ENCODE peak calls at places on chromosomes 4 and X, in ten cellular contexts. B is WTC11, K is activated B cell treated with CpG ODN at 0.5 μM for 24 hours, M is fibroblast of lung, I is fibroblast of mammary gland, H is SK-N-SH, F is fibroblast of the aortic adventitia, D is breast epithelium, O is choroid plexus epithelial cell, V is OCI-LY7. L is an unnamed sample.
A peak's percentile ranks its signal among the peaks of the same experiment; 100 is the strongest.

GRCh38 chrX:39527045-39527444 is 570.7 kb downstream of the BCOR start:
- DNase-seq in K (no peak), H (no peak), B (no peak), D (no peak), V (no peak), M (peak; percentile 75), F (peak; percentile 37), I (peak; percentile 79), O (peak; percentile 54), L (no peak)

GRCh38 chr4:75547647-75548387 is 8.0 kb upstream of the ODAPH start:
- DNase-seq in V (peak; percentile 43), I (peak; percentile 17), K (no peak), H (peak; percentile 66), B (no peak), F (peak; percentile 58), O (peak; percentile 66), D (no peak), M (peak; percentile 29), L (no peak)

GRCh38 chr4:114393295-114394038 is 205.1 kb upstream of the UGT8 start:
- DNase-seq in K (no peak), M (peak; percentile 56), O (no peak), B (no peak), V (no peak), D (no peak), I (no peak), H (no peak), F (no peak), L (no peak)

GRCh38 chr4:13920901-13921300 is 293.4 kb upstream of the BOD1L1 start:
- DNase-seq in M (peak; percentile 100), D (no peak), V (no peak), H (no peak), B (no peak), I (peak; percentile 100), K (no peak), O (peak; percentile 99), F (peak; percentile 100), L (no peak)

GRCh38 chr4:122679317-122679716 is 53.2 kb upstream of the BBS12 start:
- DNase-seq in O (no peak), D (no peak), K (no peak), H (no peak), I (no peak), M (no peak), V (no peak), F (no peak), B (no peak), L (no peak)

GRCh38 chr4:105613326-105613725 is 60.9 kb downstream of the ARHGEF38 start:
- DNase-seq in D (no peak), F (no peak), O (no peak), M (peak; percentile 16), B (no peak), H (no peak), I (no peak), V (no peak), K (no peak), L (no peak)

GRCh38 chrX:13695601-13696115 is 6.7 kb downstream of the RAB9A start:
- DNase-seq in V (no peak), O (no peak), F (no peak), K (no peak), D (no peak), B (no peak), M (no peak), I (no peak), H (no peak), L (no peak)

GRCh38 chr4:150206265-150206664 is 128.0 kb downstream of the DCLK2 start:
- DNase-seq in I (no peak), H (peak; percentile 42), B (no peak), O (no peak), K (no peak), F (no peak), D (no peak), M (no peak), V (no peak), L (no peak)

GRCh38 chr4:7208509-7209451 is 16.4 kb downstream of the SORCS2 start:
- DNase-seq in V (no peak), K (no peak), B (no peak), H (no peak), F (no peak), O (no peak), I (no peak), M (no peak), D (no peak), L (no peak)

GRCh38 chrX:68929332-68930150 is 100.7 kb downstream of the EFNB1 start:
- DNase-seq in K (no peak), I (peak; percentile 81), H (no peak), D (no peak), V (no peak), B (no peak), M (peak; percentile 86), O (peak; percentile 78), F (peak; percentile 70), L (no peak)

GRCh38 chr4:145216532-145216931 is 36.1 kb upstream of the OTUD4 start:
- DNase-seq in F (peak; percentile 64), I (peak; percentile 60), B (no peak), D (no peak), O (peak; percentile 70), M (peak; percentile 28), K (no peak), H (peak; percentile 13), V (peak; percentile 64), L (no peak)

GRCh38 chr4:149796381-149796780 is 19.3 kb downstream of the IQCM start:
- DNase-seq in M (no peak), O (no peak), V (no peak), B (no peak), D (no peak), F (no peak), H (no peak), K (no peak), I (no peak), L (no peak)

GRCh38 chr4:3643518-3644433 is 111.6 kb upstream of the LRPAP1 start:
- DNase-seq in H (no peak), V (no peak), O (no peak), F (no peak), I (no peak), B (no peak), M (no peak), D (no peak), K (no peak), L (no peak)

GRCh38 chr4:162347492-162348213 is 183.9 kb upstream of the FSTL5 start:
- DNase-seq in F (no peak), H (peak; percentile 7), K (no peak), I (no peak), O (no peak), D (no peak), V (no peak), M (no peak), B (no peak), L (no peak)

GRCh38 chrX:150226223-150226965 is 136.7 kb upstream of the MAMLD1 start:
- DNase-seq in F (no peak), D (no peak), H (no peak), K (no peak), O (no peak), M (no peak), V (no peak), B (no peak), I (no peak), L (no peak)

GRCh38 chrX:134377537-134377936 is 82.4 kb upstream of the HPRT1 start:
- DNase-seq in H (peak; percentile 37), F (peak; percentile 62), O (peak; percentile 73), I (peak; percentile 54), B (no peak), D (no peak), M (peak; percentile 55), V (peak; percentile 68), K (no peak), L (no peak)
- TF ChIP-seq CTCF in H (peak; percentile 72), F (peak; percentile 45), O (peak; percentile 53), I (peak; percentile 44), B (no peak), D (no peak), M (peak; percentile 24), V (peak; percentile 79), K (no peak), L (peak; percentile 21)

DNA sequence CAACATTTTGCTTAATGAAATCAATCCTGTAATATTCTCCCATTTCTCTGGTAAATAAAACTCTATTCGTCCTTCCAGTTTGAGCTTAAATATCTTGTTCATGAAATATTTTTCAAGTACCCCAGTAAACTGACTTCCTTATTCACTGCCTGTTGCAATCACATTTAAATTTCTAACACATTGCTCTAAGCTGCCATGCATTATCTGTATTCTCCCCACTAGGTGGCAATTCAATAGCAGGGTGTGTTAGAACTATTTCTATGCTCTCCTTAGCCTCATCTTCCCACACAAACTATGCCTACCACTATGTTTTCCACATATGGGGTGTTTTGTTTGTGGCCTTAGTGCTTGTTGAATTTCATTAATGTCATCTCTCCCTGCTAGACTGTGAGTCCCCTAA is 377.1 kb upstream of the HS3ST1 start:
- DNase-seq in H (no peak), K (no peak), D (no peak), V (peak; percentile 2), M (peak; percentile 5), F (peak; percentile 84), I (peak; percentile 34), B (no peak), O (peak; percentile 40), L (no peak)
- TF ChIP-seq CTCF in H (no peak), K (no peak), D (no peak), V (peak; percentile 47), M (no peak), F (peak; percentile 84), I (peak; percentile 46), B (no peak), O (peak; percentile 51), L (no peak)

GRCh38 chr4:139401368-139401767 is 52.6 kb upstream of the RAB33B start:
- DNase-seq in K (no peak), D (no peak), H (no peak), V (no peak), F (no peak), M (no peak), I (no peak), B (no peak), O (no peak), L (no peak)

DNA sequence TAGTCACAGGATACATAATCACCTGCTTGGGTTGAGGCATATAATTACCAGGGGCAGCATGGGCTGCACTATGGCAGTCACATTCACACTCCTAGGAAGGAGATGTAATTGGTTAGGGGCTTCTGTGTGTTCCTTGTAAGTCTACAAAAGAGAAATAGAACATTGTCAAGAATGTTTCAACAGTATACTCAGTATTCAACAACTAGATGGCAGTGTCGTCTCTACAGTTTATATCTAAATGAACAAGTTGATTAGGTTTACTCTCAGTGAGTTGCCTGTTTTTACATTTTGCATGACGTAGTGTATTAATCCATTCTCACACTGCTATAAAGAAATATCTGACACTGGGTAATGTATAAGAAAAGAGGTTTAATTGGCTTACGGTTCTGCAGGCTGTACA is 50.5 kb upstream of the RAB33B start:
- DNase-seq in F (no peak), H (no peak), I (no peak), K (no peak), M (no peak), D (no peak), V (peak; percentile 23), O (peak; percentile 35), B (no peak), L (no peak)
- TF ChIP-seq CTCF in F (no peak), H (peak; percentile 15), I (no peak), K (no peak), M (no peak), D (no peak), V (peak; percentile 66), O (peak; percentile 21), B (no peak), L (no peak)

DNA sequence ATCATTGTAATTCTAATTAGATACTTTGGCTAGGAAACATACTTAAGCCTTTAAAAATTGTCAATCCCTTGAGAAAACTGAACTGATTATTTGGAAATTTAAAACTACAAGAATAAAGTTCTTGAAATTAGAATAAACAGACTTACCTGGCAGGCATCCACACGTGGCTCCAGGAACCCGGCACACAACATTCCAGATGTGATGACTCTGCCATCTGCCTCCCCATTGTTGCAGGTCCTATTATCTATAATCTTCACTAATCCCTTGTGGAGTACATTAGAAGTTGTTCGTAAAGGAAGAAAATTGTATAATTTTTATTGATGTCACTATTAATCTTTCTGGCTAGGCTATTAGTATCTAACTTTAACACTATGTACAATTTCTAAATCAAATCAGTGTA is 16.2 kb upstream of the GNRHR start:
- DNase-seq in M (no peak), V (no peak), D (no peak), O (no peak), K (no peak), F (no peak), H (no peak), I (no peak), B (no peak), L (no peak)
- TF ChIP-seq CTCF in M (no peak), V (no peak), D (no peak), O (no peak), K (no peak), F (no peak), H (no peak), I (no peak), B (no peak), L (no peak)